ENCODE peak calls at places on chromosomes 16 and 17, in eight cellular contexts. I is activated CD4-positive, alpha-beta T cell treated with anti-CD3 and anti-CD28 coated beads for 1 hour; B is neural crest cell; Z is kidney glomerular epithelial cell; E is A549; A is nucleus accumbens; Q is memory B cell; M is naive B cell. L is an unnamed sample.

GRCh38 chr16:16857603-16858283 is 478.8 kb downstream of the NPIPA7 start:
- DNase-seq in I (no peak), B (no peak), Z (no peak), E (peak), A (peak), Q (no peak), M (no peak), L (no peak)

GRCh38 chr17:82146663-82147654 is 48.9 kb upstream of the FASN start:
- DNase-seq in I (no peak), B (no peak), Z (no peak), E (no peak), A (no peak), Q (no peak), M (no peak), L (no peak)

GRCh38 chr16:23072769-23073549 is 76.3 kb downstream of the USP31 start:
- DNase-seq in I (no peak), B (no peak), Z (peak), E (peak), A (no peak), Q (no peak), M (no peak), L (no peak)

GRCh38 chr16:22130528-22130927 is 31.8 kb upstream of the SDR42E2 start:
- DNase-seq in I (no peak), B (no peak), Z (no peak), E (no peak), A (no peak), Q (no peak), M (no peak), L (no peak)

GRCh38 chr17:12522743-12523181 is 142.9 kb upstream of the MYOCD start:
- DNase-seq in I (no peak), B (no peak), Z (peak), E (peak), A (no peak), Q (no peak), M (no peak), L (no peak)

GRCh38 chr17:44587339-44587738 is 30.1 kb downstream of the FZD2 start:
- DNase-seq in I (no peak), B (no peak), Z (peak), E (peak), A (no peak), Q (no peak), M (no peak), L (no peak)

GRCh38 chr17:20266806-20267458 is 200.4 kb downstream of the LGALS9B start:
- DNase-seq in I (no peak), B (no peak), Z (no peak), E (no peak), A (no peak), Q (no peak), M (no peak), L (no peak)

GRCh38 chr17:4696432-4696796 is 7.5 kb downstream of the PELP1 start:
- DNase-seq in I (no peak), B (no peak), Z (no peak), E (no peak), A (no peak), Q (no peak), M (no peak), L (no peak)

GRCh38 chr17:81716674-81716996 is 4.6 kb downstream of the SLC25A10 start:
- DNase-seq in I (no peak), B (no peak), Z (no peak), E (no peak), A (no peak), Q (no peak), M (no peak), L (no peak)